ENCODE peak calls at places on chromosomes 3 and 15, in six cellular contexts. C is adrenal gland, Y is IMR-90, X is GM12878, Z is colonic mucosa, F is testis. L is an unnamed sample.
A peak's percentile ranks its signal among the peaks of the same experiment; 100 is the strongest.

GRCh38 chr3:101185341-101185740 is 135.0 kb downstream of the IMPG2 start:
- DNase-seq in C (no peak), Y (peak; percentile 53), X (no peak), Z (no peak), F (no peak), L (no peak)

GRCh38 chr3:197231326-197231725 is 67.1 kb downstream of the DLG1 start:
- DNase-seq in C (no peak), Y (no peak), X (no peak), Z (no peak), F (no peak), L (no peak)

GRCh38 chr3:127418560-127419099 is 130.8 kb upstream of the PRR20G start:
- DNase-seq in C (no peak), Y (no peak), X (no peak), Z (no peak), F (no peak), L (no peak)

GRCh38 chr15:91116379-91117067 is 16.5 kb downstream of the SV2B start:
- DNase-seq in C (no peak), Y (no peak), X (peak; percentile 65), Z (no peak), F (peak; percentile 37), L (no peak)

GRCh38 chr15:42151012-42151615 is 5.3 kb downstream of the PLA2G4F start:
- DNase-seq in C (no peak), Y (no peak), X (no peak), Z (no peak), F (no peak), L (no peak)

GRCh38 chr15:39397883-39398282 is 183.0 kb upstream of the THBS1 start:
- DNase-seq in C (no peak), Y (no peak), X (no peak), Z (no peak), F (no peak), L (no peak)

GRCh38 chr3:150830094-150830681 is 67.2 kb upstream of the SIAH2 start:
- DNase-seq in C (no peak), Y (no peak), X (no peak), Z (no peak), F (no peak), L (no peak)

GRCh38 chr3:71244153-71245051 is 339.1 kb downstream of the FOXP1 start:
- DNase-seq in C (no peak), Y (peak; percentile 67), X (no peak), Z (no peak), F (no peak), L (peak; percentile 69)

GRCh38 chr3:47813551-47814177 is 10.7 kb downstream of the DHX30 start:
- DNase-seq in C (no peak), Y (no peak), X (no peak), Z (no peak), F (no peak), L (no peak)

GRCh38 chr15:41772720-41773331 is 1.5 kb upstream of the MAPKBP1 start:
- DNase-seq in C (peak; percentile 37), Y (peak; percentile 80), X (peak; percentile 65), Z (peak; percentile 48), F (peak; percentile 66), L (peak; percentile 47)

GRCh38 chr3:15610083-15610482 is 8.5 kb downstream of the BTD start:
- DNase-seq in C (no peak), Y (peak; percentile 75), X (no peak), Z (no peak), F (no peak), L (no peak)

GRCh38 chr3:170978335-170978745 is 48.2 kb downstream of the SLC2A2 start:
- DNase-seq in C (no peak), Y (no peak), X (no peak), Z (no peak), F (no peak), L (no peak)

GRCh38 chr3:155185623-155186022 is 105.5 kb downstream of the MME start:
- DNase-seq in C (no peak), Y (peak; percentile 75), X (no peak), Z (no peak), F (no peak), L (no peak)

GRCh38 chr3:12833226-12834161 is 7.9 kb downstream of the RPL32 start:
- DNase-seq in C (no peak), Y (no peak), X (no peak), Z (no peak), F (no peak), L (no peak)

GRCh38 chr3:139610886-139611285 is 66.9 kb downstream of the NMNAT3 start:
- DNase-seq in C (no peak), Y (no peak), X (no peak), Z (peak; percentile 29), F (no peak), L (no peak)

GRCh38 chr3:116770815-116771450 is 61.4 kb downstream of the TUSC7 start:
- DNase-seq in C (peak; percentile 78), Y (peak; percentile 80), X (peak; percentile 37), Z (peak; percentile 67), F (peak; percentile 87), L (peak; percentile 42)

GRCh38 chr3:101193957-101194356 is 126.4 kb downstream of the IMPG2 start:
- DNase-seq in C (no peak), Y (peak; percentile 33), X (no peak), Z (no peak), F (no peak), L (no peak)

GRCh38 chr15:60589253-60589652 is 110.3 kb upstream of the ICE2 start:
- DNase-seq in C (no peak), Y (no peak), X (no peak), Z (no peak), F (peak; percentile 65), L (no peak)

GRCh38 chr3:46883252-46884185 is 6.0 kb downstream of the PTH1R start:
- DNase-seq in C (no peak), Y (no peak), X (no peak), Z (no peak), F (no peak), L (no peak)

GRCh38 chr15:83310521-83311456 is 26.3 kb upstream of the BNC1 start:
- DNase-seq in C (no peak), Y (no peak), X (no peak), Z (no peak), F (no peak), L (no peak)

GRCh38 chr15:100670505-100671021 is 68.2 kb downstream of the ASB7 start:
- DNase-seq in C (no peak), Y (no peak), X (no peak), Z (no peak), F (no peak), L (no peak)

DNA sequence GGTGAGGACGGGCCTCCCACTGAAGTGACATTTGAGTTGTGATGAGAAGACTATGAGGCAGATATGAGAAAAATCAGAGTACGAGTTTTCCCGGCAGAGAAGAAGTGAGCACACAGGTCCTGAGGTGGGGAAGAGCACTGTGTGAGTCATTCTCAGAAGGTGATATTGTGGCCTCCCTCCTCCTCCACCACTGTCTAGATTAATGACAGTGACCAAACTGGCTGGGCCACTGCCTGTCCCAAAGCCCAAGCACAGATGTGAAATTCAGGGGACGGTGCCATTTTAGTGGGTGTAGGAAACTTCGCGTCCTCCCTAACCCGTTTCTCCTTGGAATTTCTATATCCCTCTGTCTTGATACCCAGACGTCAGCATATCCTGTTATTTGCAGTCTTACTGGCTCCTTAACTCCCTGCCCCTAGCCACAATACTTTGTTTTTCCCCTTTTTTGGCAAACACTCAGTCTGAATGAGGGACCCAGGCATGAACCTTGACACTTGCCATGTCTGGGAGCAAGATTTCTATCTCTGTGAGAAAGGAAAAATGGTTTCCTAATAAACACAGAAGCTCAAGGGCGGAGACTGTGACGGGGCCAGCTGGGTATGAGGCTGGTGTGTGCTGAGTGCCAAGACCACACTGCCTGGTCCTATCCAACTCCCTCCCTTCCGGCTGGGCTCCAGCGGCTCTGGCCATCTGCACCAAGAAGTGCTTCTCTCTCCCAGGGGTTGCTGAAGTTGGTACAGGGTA is 15.2 kb downstream of the PRICKLE2 start:
- DNase-seq in C (peak; percentile 52), Y (no peak), X (no peak), Z (peak; percentile 40), F (peak; percentile 40), L (peak; percentile 74)
- H3K27ac ChIP-seq in C (no peak overlapping the region), Y (no peak overlapping the region), X (no peak overlapping the region), Z (peak overlapping the region; percentile 15), F (peak overlapping the region; percentile 3), L (peak overlapping the region; percentile 76)

GRCh38 chr3:56815571-56815970 is 13.8 kb upstream of the ARHGEF3 start:
- DNase-seq in C (no peak), Y (no peak), X (no peak), Z (no peak), F (no peak), L (no peak)
- H3K4me1 ChIP-seq in C (peaks cover 22% of the 10 kb centered on the region), Y (no peaks in the 10 kb centered on the region), X (no peaks in the 10 kb centered on the region), Z (no peaks in the 10 kb centered on the region), F (peaks cover 20% of the 10 kb centered on the region), L (no peaks in the 10 kb centered on the region)

DNA sequence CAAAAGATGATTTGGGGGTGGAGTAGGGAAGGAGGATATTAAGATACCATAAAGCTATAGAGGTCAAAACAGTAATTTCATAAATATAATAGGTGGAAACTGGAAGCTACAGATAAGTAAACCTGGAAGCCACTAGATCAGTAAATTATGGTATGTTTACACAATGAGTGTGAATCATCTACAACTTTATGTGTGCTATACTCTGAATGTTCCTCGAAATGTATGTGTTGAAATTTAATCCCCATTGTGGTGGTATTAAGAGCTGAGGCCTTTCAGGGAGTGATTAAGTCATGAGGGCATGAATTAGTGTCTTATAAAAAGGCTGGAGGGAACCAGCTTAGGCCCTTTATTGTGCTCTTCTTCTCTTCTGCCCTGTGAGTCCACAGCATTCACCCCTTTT is 25.2 kb downstream of the EOMES start:
- DNase-seq in C (no peak), Y (peak; percentile 42), X (no peak), Z (no peak), F (no peak), L (no peak)
- H3K27ac ChIP-seq in C (no peak overlapping the region), Y (no peak overlapping the region), X (no peak overlapping the region), Z (no peak overlapping the region), F (no peak overlapping the region), L (no peak overlapping the region)

GRCh38 chr3:194306109-194306686 is 44.9 kb downstream of the CPN2 start:
- DNase-seq in C (no peak), Y (no peak), X (peak; percentile 61), Z (no peak), F (no peak), L (no peak)

GRCh38 chr3:194301730-194302129 is 49.4 kb downstream of the CPN2 start:
- DNase-seq in C (no peak), Y (no peak), X (no peak), Z (no peak), F (no peak), L (no peak)

GRCh38 chr3:194305356-194306108 is 45.6 kb downstream of the CPN2 start:
- DNase-seq in C (no peak), Y (no peak), X (no peak), Z (no peak), F (no peak), L (no peak)

GRCh38 chr3:194304186-194304917 is 46.8 kb downstream of the CPN2 start:
- DNase-seq in C (no peak), Y (no peak), X (no peak), Z (no peak), F (no peak), L (no peak)

DNA sequence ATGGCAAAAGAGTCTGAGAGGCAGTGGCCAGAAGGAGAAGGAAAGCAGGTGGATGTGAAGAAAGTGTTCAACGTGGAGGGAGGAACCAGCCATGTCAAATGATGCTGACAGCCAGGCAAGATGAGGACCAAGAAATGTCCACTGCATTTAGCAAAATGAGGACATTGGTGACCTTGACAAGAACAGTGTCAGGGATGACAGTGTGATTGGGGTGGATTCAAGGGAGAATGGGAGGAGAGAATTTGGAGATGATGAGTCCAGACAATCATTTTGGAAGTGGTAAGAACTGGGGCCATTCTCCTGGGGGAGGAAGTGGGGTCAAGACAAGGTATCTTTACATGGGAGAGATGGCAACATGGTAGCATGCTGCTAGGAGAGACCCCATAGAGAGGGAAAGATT is 47.4 kb downstream of the CPN2 start:
- DNase-seq in C (no peak), Y (no peak), X (no peak), Z (no peak), F (no peak), L (no peak)
- H3K4me1 ChIP-seq in C (peaks cover 10% of the 10 kb centered on the region), Y (no peaks in the 10 kb centered on the region), X (peaks cover 37% of the 10 kb centered on the region), Z (no peaks in the 10 kb centered on the region), F (peaks cover 7% of the 10 kb centered on the region), L (no peaks in the 10 kb centered on the region)

GRCh38 chr15:32866486-32867312 is 148.9 kb downstream of the GREM1 start:
- DNase-seq in C (no peak), Y (peak; percentile 50), X (no peak), Z (no peak), F (no peak), L (no peak)
- H3K27ac ChIP-seq in C (no peak overlapping the region), Y (peak overlapping the region; percentile 97), X (no peak overlapping the region), Z (no peak overlapping the region), F (no peak overlapping the region), L (no peak overlapping the region)

L was measured in uterus.